ENCODE peak calls at places on chromosomes 3 and 15, in seven cellular contexts. Y, W, Z, B, K, C and N are unnamed samples.

GRCh38 chr3:13647314-13648059 is 98.6 kb downstream of the FBLN2 start:
- DNase-seq in K (no peak), Y (no peak), C (peak), B (no peak), W (no peak), Z (no peak), N (peak)

GRCh38 chr15:85886345-85886935 is 91.7 kb upstream of the KLHL25 start:
- DNase-seq in K (no peak), C (no peak), B (no peak), Z (no peak), W (no peak), Y (no peak), N (no peak)

GRCh38 chr3:123723527-123724168 is 138.8 kb upstream of the HACD2 start:
- DNase-seq in K (peak), B (peak), C (peak), Z (peak), Y (peak), W (peak), N (peak)

GRCh38 chr3:105118905-105119304 is 247.8 kb upstream of the ALCAM start:
- DNase-seq in Z (no peak), Y (no peak), K (peak), B (no peak), C (peak), W (no peak), N (peak)

GRCh38 chr3:197168606-197169005 is 129.8 kb downstream of the DLG1 start:
- DNase-seq in K (peak), Y (no peak), B (no peak), W (no peak), Z (no peak), C (peak), N (peak)

GRCh38 chr3:13508496-13508895 is 28.4 kb downstream of the HDAC11 start:
- DNase-seq in Z (no peak), B (no peak), C (no peak), Y (no peak), K (no peak), W (no peak), N (no peak)

GRCh38 chr3:197486861-197487260 is 68.9 kb downstream of the BDH1 start:
- DNase-seq in Y (no peak), K (no peak), W (no peak), Z (no peak), B (no peak), C (no peak), N (no peak)

GRCh38 chr3:135150282-135150681 is 355.2 kb downstream of the EPHB1 start:
- DNase-seq in C (no peak), K (no peak), Z (no peak), Y (no peak), W (no peak), B (no peak), N (no peak)

GRCh38 chr3:81308296-81308695 is 453.1 kb downstream of the GBE1 start:
- DNase-seq in K (peak), Z (no peak), B (no peak), Y (no peak), W (no peak), C (peak), N (peak)

GRCh38 chr15:43067717-43068461 is 37.9 kb downstream of the UBR1 start:
- DNase-seq in C (peak), W (no peak), B (no peak), Z (peak), K (peak), Y (no peak), N (peak)

GRCh38 chr3:18046531-18046930 is 304.1 kb upstream of the TBC1D5 start:
- DNase-seq in Z (no peak), W (no peak), K (no peak), B (no peak), Y (no peak), C (no peak), N (no peak)

GRCh38 chr3:150410311-150411105 is 2.4 kb downstream of the TSC22D2 start:
- DNase-seq in B (peak), K (peak), W (no peak), Z (no peak), C (peak), Y (peak), N (no peak)

GRCh38 chr3:177622520-177622919 is 425.2 kb upstream of the TBL1XR1 start:
- DNase-seq in B (no peak), W (no peak), Z (no peak), Y (no peak), K (no peak), C (no peak), N (no peak)

GRCh38 chr3:115071611-115072010 is 75.5 kb downstream of the ZBTB20 start:
- DNase-seq in K (peak), W (peak), Z (no peak), B (no peak), C (peak), Y (no peak), N (peak)

GRCh38 chr15:92749172-92749571 is 93.6 kb upstream of the FAM174B start:
- DNase-seq in B (no peak), Y (no peak), K (no peak), W (no peak), Z (no peak), C (no peak), N (no peak)

GRCh38 chr3:70736009-70736408 is 423.6 kb upstream of the MDFIC2 start:
- DNase-seq in Y (no peak), Z (no peak), K (peak), B (no peak), C (peak), W (no peak), N (no peak)

GRCh38 chr3:190122198-190122771 is 1.6 kb upstream of the P3H2 start:
- DNase-seq in Y (no peak), B (no peak), C (peak), W (no peak), Z (no peak), K (peak), N (no peak)

GRCh38 chr15:36361351-36361870 is 218.0 kb upstream of the CDIN1 start:
- DNase-seq in K (peak), Z (no peak), B (no peak), Y (no peak), C (peak), W (no peak), N (peak)

GRCh38 chr3:170410428-170411029 is 8.1 kb upstream of the CLDN11 start:
- DNase-seq in Z (no peak), Y (no peak), B (no peak), W (no peak), K (peak), C (peak), N (peak)

GRCh38 chr3:187319699-187320302 is 28.3 kb upstream of the MASP1 start:
- DNase-seq in B (peak), W (peak), K (peak), Y (peak), Z (peak), C (peak), N (peak)

GRCh38 chr3:76582098-76582497 is 457.8 kb upstream of the ROBO2 start:
- DNase-seq in K (no peak), W (no peak), B (no peak), C (no peak), Z (no peak), Y (no peak), N (no peak)

GRCh38 chr3:116052602-116053001 is 392.7 kb downstream of the LSAMP start:
- DNase-seq in Z (no peak), W (no peak), C (no peak), Y (no peak), K (no peak), B (no peak), N (no peak)

GRCh38 chr3:43996379-43997301 is 245.0 kb upstream of the TOPAZ1 start:
- DNase-seq in K (peak), W (no peak), Z (no peak), B (no peak), Y (peak), C (peak), N (peak)

GRCh38 chr15:20358066-20358780 is 183.4 kb downstream of the GOLGA6L6 start:
- DNase-seq in C (no peak), Y (no peak), Z (no peak), W (no peak), K (no peak), B (peak), N (no peak)

GRCh38 chr3:12388185-12388584 is 96.1 kb upstream of the TSEN2 start:
- DNase-seq in Z (no peak), W (no peak), K (no peak), Y (no peak), B (no peak), C (no peak), N (no peak)

GRCh38 chr3:141834296-141834695 is 42.1 kb upstream of the ATP1B3 start:
- DNase-seq in B (no peak), Z (no peak), K (no peak), Y (no peak), W (no peak), C (no peak), N (no peak)

GRCh38 chr3:141825216-141826011 is 51.0 kb upstream of the ATP1B3 start:
- DNase-seq in K (no peak), C (no peak), Z (no peak), B (no peak), Y (no peak), W (no peak), N (no peak)

GRCh38 chr3:141828487-141829284 is 47.8 kb upstream of the ATP1B3 start:
- DNase-seq in C (peak), W (no peak), K (peak), Z (no peak), B (peak), Y (no peak), N (peak)

GRCh38 chr3:141835557-141836224 is 40.8 kb upstream of the ATP1B3 start:
- DNase-seq in B (no peak), K (no peak), Z (no peak), Y (no peak), W (no peak), C (no peak), N (no peak)

DNA sequence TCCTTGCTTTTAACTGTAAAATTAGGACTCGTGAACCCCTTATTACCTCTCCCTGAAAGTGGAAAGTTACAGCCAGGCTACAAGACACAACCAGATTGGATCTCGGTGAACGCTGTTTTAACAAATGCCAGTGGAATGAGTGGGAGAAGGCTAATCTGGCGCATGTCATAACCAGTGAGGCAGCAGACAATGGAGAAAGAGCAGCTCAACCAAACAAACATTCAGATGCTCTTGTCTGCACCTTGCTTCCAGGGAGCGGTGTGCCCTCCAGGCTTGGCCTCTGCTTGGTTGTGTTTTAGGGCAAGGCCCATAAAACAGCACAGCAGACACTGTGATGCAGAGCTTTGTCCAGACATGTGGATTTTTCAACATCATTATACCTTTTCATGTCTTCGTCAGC is 45.9 kb upstream of the ATP1B3 start:
- DNase-seq in Z (no peak), K (peak), W (no peak), C (peak), B (no peak), Y (no peak), N (no peak)
- H3K4me3 ChIP-seq in Z (no peak), K (no peak), W (no peak), C (no peak), B (no peak), Y (no peak), N (no peak)

GRCh38 chr15:55872471-55872870 is 120.9 kb downstream of the NEDD4 start:
- DNase-seq in C (no peak), Z (no peak), Y (no peak), B (no peak), W (no peak), K (no peak), N (no peak)
- H3K4me3 ChIP-seq in C (peak), Z (no peak), Y (no peak), B (no peak), W (no peak), K (peak), N (no peak)

GRCh38 chr3:195891431-195892104 is 16.8 kb downstream of the TNK2 start:
- DNase-seq in Z (no peak), B (no peak), K (no peak), Y (no peak), W (no peak), C (no peak), N (no peak)

GRCh38 chr3:195893516-195893915 is 14.8 kb downstream of the TNK2 start:
- DNase-seq in W (no peak), Y (no peak), K (no peak), B (no peak), C (no peak), Z (no peak), N (no peak)

GRCh38 chr3:195892105-195892354 is 16.3 kb downstream of the TNK2 start:
- DNase-seq in B (no peak), Y (no peak), Z (no peak), C (no peak), K (no peak), W (no peak), N (no peak)

GRCh38 chr3:195893121-195893449 is 15.3 kb downstream of the TNK2 start:
- DNase-seq in Z (no peak), W (no peak), Y (no peak), K (no peak), C (no peak), B (no peak), N (no peak)

GRCh38 chr3:195892355-195893120 is 15.8 kb downstream of the TNK2 start:
- DNase-seq in W (no peak), B (no peak), C (peak), K (peak), Z (no peak), Y (no peak), N (peak)
- H3K4me3 ChIP-seq in W (peak), B (peak), C (peak), K (peak), Z (no peak), Y (no peak), N (peak)

GRCh38 chr3:155870945-155871745 is 695 bp downstream of the GMPS start:
- DNase-seq in K (no peak), C (no peak), B (peak), Z (no peak), W (no peak), Y (peak), N (peak)

GRCh38 chr3:155871746-155872158 is 1.3 kb downstream of the GMPS start:
- DNase-seq in Y (no peak), C (peak), B (no peak), K (peak), Z (no peak), W (no peak), N (no peak)

GRCh38 chr3:155870133-155870944 is at the start of gene GMPS:
- DNase-seq in Y (peak), Z (peak), C (peak), B (peak), K (peak), W (peak), N (peak)

GRCh38 chr3:155876037-155876436 is 5.6 kb downstream of the GMPS start:
- DNase-seq in B (no peak), Y (no peak), Z (no peak), K (no peak), C (no peak), W (no peak), N (no peak)

GRCh38 chr3:155872904-155873646 is 2.6 kb downstream of the GMPS start:
- DNase-seq in Y (no peak), K (no peak), Z (no peak), W (no peak), C (no peak), B (no peak), N (no peak)
- H3K4me3 ChIP-seq in Y (no peak), K (peak), Z (no peak), W (no peak), C (peak), B (no peak), N (peak)

GRCh38 chr3:160224811-160225180 is 426 bp upstream of the C3orf80 start:
- DNase-seq in C (no peak), Z (no peak), W (no peak), Y (no peak), K (no peak), B (no peak), N (no peak)
- H3K4me3 ChIP-seq in C (peak), Z (peak), W (peak), Y (peak), K (peak), B (peak), N (peak)